ENCODE peak calls at places on chromosomes 1 and 21, in nine cellular contexts. O, Z, T, X, K, V, U, Y and B are unnamed samples.

GRCh38 chr1:182388392-182389134 is 3.0 kb downstream of the GLUL start:
- DNase-seq in O (no peak), Z (no peak), T (no peak), X (no peak), K (no peak), V (no peak), U (no peak), Y (no peak), B (no peak)

GRCh38 chr1:230308039-230308438 is 118.1 kb downstream of the PGBD5 start:
- DNase-seq in O (no peak), Z (peak; percentile 85), T (no peak), X (peak; percentile 89), K (no peak), V (peak; percentile 72), U (no peak), Y (peak; percentile 47), B (no peak)

GRCh38 chr1:198449727-198450433 is 90.6 kb downstream of the ATP6V1G3 start:
- DNase-seq in O (no peak), Z (peak; percentile 19), T (no peak), X (no peak), K (no peak), V (no peak), U (no peak), Y (peak; percentile 59), B (no peak)

GRCh38 chr1:230191079-230191478 is 124.0 kb downstream of the GALNT2 start:
- DNase-seq in O (no peak), Z (no peak), T (no peak), X (no peak), K (no peak), V (peak; percentile 73), U (no peak), Y (peak; percentile 85), B (no peak)

GRCh38 chr1:110443393-110443918 is 7.5 kb upstream of the PROK1 start:
- DNase-seq in O (no peak), Z (no peak), T (no peak), X (no peak), K (no peak), V (no peak), U (no peak), Y (no peak), B (no peak)

GRCh38 chr1:17829579-17829978 is 74.4 kb downstream of the ACTL8 start:
- DNase-seq in O (no peak), Z (no peak), T (peak; percentile 83), X (no peak), K (no peak), V (no peak), U (no peak), Y (no peak), B (no peak)

GRCh38 chr1:101112051-101112770 is 86.6 kb upstream of the DPH5 start:
- DNase-seq in O (peak; percentile 35), Z (no peak), T (peak; percentile 75), X (no peak), K (no peak), V (no peak), U (peak; percentile 57), Y (peak; percentile 58), B (no peak)

GRCh38 chr21:34613679-34614442 is 1.1 kb downstream of the RCAN1 start:
- DNase-seq in O (no peak), Z (peak; percentile 3), T (no peak), X (no peak), K (no peak), V (no peak), U (no peak), Y (peak; percentile 23), B (no peak)

GRCh38 chr1:90274376-90274775 is 279.5 kb downstream of the ZNF326 start:
- DNase-seq in O (no peak), Z (no peak), T (no peak), X (no peak), K (no peak), V (no peak), U (no peak), Y (peak; percentile 21), B (no peak)

GRCh38 chr1:27535386-27535785 is 45.4 kb upstream of the WASF2 start:
- DNase-seq in O (no peak), Z (no peak), T (no peak), X (no peak), K (no peak), V (no peak), U (no peak), Y (no peak), B (no peak)

GRCh38 chr1:221435510-221435909 is 306.4 kb downstream of the DUSP10 start:
- DNase-seq in O (no peak), Z (peak; percentile 83), T (no peak), X (peak; percentile 8), K (peak; percentile 55), V (no peak), U (no peak), Y (peak; percentile 73), B (peak; percentile 27)

GRCh38 chr1:29501227-29501976 is 265.1 kb downstream of the PTPRU start:
- DNase-seq in O (no peak), Z (no peak), T (no peak), X (no peak), K (no peak), V (no peak), U (no peak), Y (no peak), B (no peak)